ENCODE peak calls at places on chromosomes 5 and 9, in eight cellular contexts. S is T-helper 1 cell, N is AML-193, W is mucosa of gallbladder, A is ACHN, K is NCI-H774, Y is endothelial cell, L is heart left ventricle. F is an unnamed sample.

GRCh38 chr5:43412151-43412550 is at the start of gene CCL28:
- DNase-seq in N (no peak), L (no peak), W (peak; percentile 70), Y (no peak), S (no peak), A (no peak), K (no peak), F (no peak)

GRCh38 chr5:52798952-52799351 is 11.2 kb downstream of the ITGA1 start:
- DNase-seq in K (no peak), L (no peak), Y (no peak), N (peak; percentile 19), S (no peak), W (no peak), A (no peak), F (no peak)

GRCh38 chr5:41509399-41510175 is 814 bp downstream of the PLCXD3 start:
- DNase-seq in L (no peak), A (no peak), S (no peak), N (no peak), Y (no peak), K (no peak), W (no peak), F (no peak)

GRCh38 chr5:135997936-135998335 is 30.9 kb upstream of the TGFBI start:
- DNase-seq in Y (no peak), A (no peak), N (no peak), S (no peak), W (no peak), K (no peak), L (no peak), F (no peak)

GRCh38 chr9:77421506-77422265 is 226.4 kb downstream of the GNA14 start:
- DNase-seq in Y (no peak), K (no peak), A (no peak), W (no peak), L (no peak), S (no peak), N (no peak), F (no peak)

GRCh38 chr5:111984044-111984443 is 227.1 kb upstream of the NREP start:
- DNase-seq in W (no peak), A (no peak), S (no peak), K (no peak), L (peak; percentile 44), N (peak; percentile 12), Y (no peak), F (peak; percentile 66)

GRCh38 chr5:135065306-135066265 is 31.6 kb upstream of the PITX1 start:
- DNase-seq in L (no peak), A (no peak), N (no peak), S (no peak), Y (no peak), K (no peak), W (no peak), F (no peak)

GRCh38 chr9:77291714-77292113 is 114.4 kb downstream of the VPS13A start:
- DNase-seq in S (no peak), Y (peak; percentile 17), A (peak; percentile 28), L (no peak), W (no peak), K (no peak), N (peak; percentile 4), F (no peak)

GRCh38 chr5:12691330-12691729 is 787.1 kb upstream of the CTNND2 start:
- DNase-seq in N (no peak), K (no peak), A (no peak), S (no peak), Y (peak; percentile 26), L (no peak), W (no peak), F (no peak)

GRCh38 chr9:121324316-121324715 is 45.7 kb downstream of the STOM start:
- DNase-seq in N (no peak), Y (no peak), L (peak; percentile 33), S (no peak), K (no peak), A (no peak), W (no peak), F (no peak)

GRCh38 chr9:70553718-70554673 is 139.5 kb upstream of the KLF9 start:
- DNase-seq in W (no peak), L (no peak), S (no peak), N (no peak), A (no peak), Y (no peak), K (no peak), F (no peak)

GRCh38 chr5:160312139-160312959 is at the start of gene CCNJL:
- DNase-seq in Y (peak; percentile 86), S (no peak), L (peak; percentile 71), K (peak; percentile 75), A (peak; percentile 72), N (no peak), W (no peak), F (no peak)

GRCh38 chr9:108664309-108665255 is 191.2 kb downstream of the ACTL7B start:
- DNase-seq in N (no peak), Y (no peak), A (no peak), W (no peak), K (no peak), L (no peak), S (no peak), F (no peak)

GRCh38 chr5:169801324-169801777 is 164.3 kb downstream of the DOCK2 start:
- DNase-seq in N (peak; percentile 84), Y (no peak), W (no peak), A (no peak), L (no peak), K (peak; percentile 29), S (peak; percentile 28), F (no peak)

GRCh38 chr9:84711936-84712335 is 42.4 kb downstream of the NTRK2 start:
- DNase-seq in Y (no peak), N (peak; percentile 1), L (no peak), A (no peak), W (no peak), S (no peak), K (peak; percentile 66), F (no peak)

GRCh38 chr9:113599647-113600476 is 136.3 kb downstream of the RGS3 start:
- DNase-seq in K (no peak), L (peak; percentile 70), N (no peak), W (no peak), S (no peak), A (no peak), Y (no peak), F (no peak)

GRCh38 chr5:135505973-135506372 is 29.8 kb downstream of the NEUROG1 start:
- DNase-seq in L (no peak), Y (no peak), W (no peak), S (no peak), A (no peak), K (no peak), N (no peak), F (no peak)

GRCh38 chr9:85524531-85524930 is 217.2 kb downstream of the AGTPBP1 start:
- DNase-seq in S (no peak), N (no peak), A (no peak), K (no peak), L (no peak), W (no peak), Y (no peak), F (no peak)

GRCh38 chr5:72377920-72378635 is 57.9 kb downstream of the PTCD2 start:
- DNase-seq in N (no peak), L (peak; percentile 64), W (no peak), A (no peak), K (no peak), S (no peak), Y (no peak), F (no peak)

GRCh38 chr9:22446589-22446949 is at the start of gene DMRTA1:
- DNase-seq in W (peak; percentile 86), K (peak; percentile 91), N (no peak), S (no peak), L (peak; percentile 82), Y (peak; percentile 83), A (peak; percentile 84), F (no peak)

GRCh38 chr5:68053202-68053601 is 162.4 kb upstream of the PIK3R1 start:
- DNase-seq in Y (no peak), S (no peak), N (no peak), W (no peak), L (no peak), K (no peak), A (no peak), F (no peak)

GRCh38 chr5:83530186-83530585 is 58.6 kb downstream of the VCAN start:
- DNase-seq in N (no peak), Y (no peak), W (no peak), A (no peak), K (no peak), L (no peak), S (no peak), F (no peak)

GRCh38 chr9:77864096-77864889 is 167.3 kb downstream of the GNAQ start:
- DNase-seq in S (no peak), W (no peak), K (no peak), Y (no peak), N (peak; percentile 94), A (no peak), L (no peak), F (no peak)

GRCh38 chr5:91651704-91652103 is 268.6 kb upstream of the ARRDC3 start:
- DNase-seq in N (no peak), L (no peak), K (no peak), S (no peak), A (no peak), W (no peak), Y (no peak), F (no peak)

GRCh38 chr9:38212016-38212415 is 143.0 kb upstream of the SHB start:
- DNase-seq in S (no peak), L (no peak), N (no peak), K (no peak), Y (no peak), W (peak; percentile 50), A (no peak), F (no peak)

GRCh38 chr5:1008451-1009358 is at the start of gene NKD2:
- DNase-seq in A (peak; percentile 23), L (peak; percentile 38), N (peak; percentile 8), S (no peak), K (peak; percentile 33), Y (peak; percentile 75), W (no peak), F (no peak)

GRCh38 chr9:121839726-121840500 is 188.5 kb downstream of the DAB2IP start:
- DNase-seq in K (no peak), A (no peak), W (no peak), Y (no peak), N (no peak), L (no peak), S (peak; percentile 12), F (no peak)

GRCh38 chr5:100840769-100841168 is 62.3 kb downstream of the ST8SIA4 start:
- DNase-seq in S (no peak), L (no peak), A (peak; percentile 2), Y (no peak), W (no peak), N (no peak), K (no peak), F (no peak)

GRCh38 chr5:71865665-71866320 is 146.7 kb downstream of the CARTPT start:
- DNase-seq in A (no peak), Y (no peak), L (no peak), S (no peak), K (no peak), N (no peak), W (no peak), F (no peak)

GRCh38 chr5:124527220-124527991 is 219.0 kb downstream of the ZNF608 start:
- DNase-seq in S (no peak), L (no peak), Y (no peak), K (no peak), W (peak; percentile 52), N (no peak), A (no peak), F (no peak)

GRCh38 chr9:99012957-99013512 is 69.3 kb downstream of the COL15A1 start:
- DNase-seq in N (no peak), Y (no peak), W (no peak), L (no peak), K (no peak), A (no peak), S (peak; percentile 24), F (no peak)

GRCh38 chr5:177457239-177458121 is 10.9 kb downstream of the PRR7 start:
- DNase-seq in S (peak; percentile 80), N (peak; percentile 95), W (peak; percentile 71), L (peak; percentile 89), Y (peak; percentile 87), A (peak; percentile 96), K (peak; percentile 84), F (peak; percentile 82)

GRCh38 chr5:158163836-158164572 is 305.1 kb upstream of the CLINT1 start:
- DNase-seq in A (no peak), N (no peak), Y (no peak), L (no peak), S (no peak), K (no peak), W (no peak), F (no peak)

GRCh38 chr5:89729623-89730390 is 679.7 kb downstream of the CETN3 start:
- DNase-seq in A (peak; percentile 11), Y (no peak), S (no peak), W (no peak), L (no peak), N (no peak), K (no peak), F (no peak)